ENCODE peak calls at places on chromosomes 3 and 15, in four cellular contexts. Y, N, M and A are unnamed samples.

GRCh38 chr3:110397115-110397514 is 674.5 kb upstream of the NECTIN3 start:
- DNase-seq in Y (no peak), N (no peak), M (no peak), A (no peak)

GRCh38 chr15:55546718-55547117 is 38.7 kb upstream of the DNAAF4 start:
- DNase-seq in Y (no peak), N (no peak), M (no peak), A (no peak)

GRCh38 chr15:83604549-83604948 is 49.4 kb upstream of the ADAMTSL3 start:
- DNase-seq in Y (no peak), N (no peak), M (no peak), A (no peak)

GRCh38 chr15:95254263-95254662 is 1022.9 kb downstream of the MCTP2 start:
- DNase-seq in Y (no peak), N (no peak), M (no peak), A (no peak)

GRCh38 chr3:6416049-6416661 is 444.8 kb upstream of the GRM7 start:
- DNase-seq in Y (no peak), N (no peak), M (no peak), A (no peak)

GRCh38 chr3:133921592-133921991 is 25.9 kb upstream of the RAB6B start:
- DNase-seq in Y (no peak), N (no peak), M (no peak), A (no peak)

GRCh38 chr3:9951962-9952805 is at the start of gene PRRT3:
- DNase-seq in Y (peak), N (no peak), M (peak), A (no peak)

GRCh38 chr15:23483821-23484299 is 36.8 kb upstream of the GOLGA6L2 start:
- DNase-seq in Y (no peak), N (no peak), M (no peak), A (no peak)

GRCh38 chr15:40338041-40338657 is 2.6 kb downstream of the CCDC9B start:
- DNase-seq in Y (peak), N (no peak), M (peak), A (no peak)

GRCh38 chr3:196175116-196175625 is 36.0 kb downstream of the ZDHHC19 start:
- DNase-seq in Y (peak), N (no peak), M (no peak), A (no peak)

GRCh38 chr3:145170101-145170500 is 990.9 kb downstream of the PLOD2 start:
- DNase-seq in Y (no peak), N (no peak), M (no peak), A (no peak)

GRCh38 chr3:177478170-177478859 is 281.0 kb upstream of the TBL1XR1 start:
- DNase-seq in Y (no peak), N (no peak), M (peak), A (no peak)

GRCh38 chr3:30516238-30516637 is 90.2 kb upstream of the TGFBR2 start:
- DNase-seq in Y (no peak), N (no peak), M (no peak), A (no peak)

GRCh38 chr3:459376-459710 is 262.8 kb downstream of the CHL1 start:
- DNase-seq in Y (no peak), N (no peak), M (no peak), A (no peak)

GRCh38 chr3:122660575-122660974 is 20.1 kb upstream of the PARP14 start:
- DNase-seq in Y (no peak), N (no peak), M (no peak), A (no peak)

GRCh38 chr15:100759116-100759515 is 120.5 kb upstream of the ALDH1A3 start:
- DNase-seq in Y (no peak), N (no peak), M (no peak), A (no peak)

GRCh38 chr3:114571363-114571762 is 277.5 kb downstream of the TIGIT start:
- DNase-seq in Y (no peak), N (no peak), M (no peak), A (no peak)

GRCh38 chr15:56736308-56736707 is 3.0 kb upstream of the ZNF280D start:
- DNase-seq in Y (no peak), N (no peak), M (no peak), A (no peak)

GRCh38 chr15:39881790-39882189 is 38.3 kb downstream of the GPR176 start:
- DNase-seq in Y (no peak), N (no peak), M (no peak), A (no peak)

GRCh38 chr3:100169186-100169585 is 54.9 kb upstream of the FILIP1L start:
- DNase-seq in Y (no peak), N (no peak), M (no peak), A (no peak)

GRCh38 chr3:48928679-48929078 is 10.0 kb downstream of the ARIH2 start:
- DNase-seq in Y (no peak), N (no peak), M (no peak), A (no peak)

GRCh38 chr3:131551761-131552160 is 49.0 kb upstream of the MRPL3 start:
- DNase-seq in Y (no peak), N (no peak), M (no peak), A (no peak)

GRCh38 chr3:48993834-48994233 is 3.8 kb downstream of the P4HTM start:
- DNase-seq in Y (peak), N (no peak), M (no peak), A (no peak)

GRCh38 chr3:101091489-101091888 is 98.3 kb upstream of the ABI3BP start:
- DNase-seq in Y (no peak), N (no peak), M (no peak), A (no peak)

GRCh38 chr3:121781611-121782010 is 32.1 kb upstream of the GOLGB1 start:
- DNase-seq in Y (no peak), N (no peak), M (no peak), A (no peak)

GRCh38 chr3:36124118-36124796 is 256.0 kb upstream of the STAC start:
- DNase-seq in Y (no peak), N (no peak), M (no peak), A (no peak)

DNA sequence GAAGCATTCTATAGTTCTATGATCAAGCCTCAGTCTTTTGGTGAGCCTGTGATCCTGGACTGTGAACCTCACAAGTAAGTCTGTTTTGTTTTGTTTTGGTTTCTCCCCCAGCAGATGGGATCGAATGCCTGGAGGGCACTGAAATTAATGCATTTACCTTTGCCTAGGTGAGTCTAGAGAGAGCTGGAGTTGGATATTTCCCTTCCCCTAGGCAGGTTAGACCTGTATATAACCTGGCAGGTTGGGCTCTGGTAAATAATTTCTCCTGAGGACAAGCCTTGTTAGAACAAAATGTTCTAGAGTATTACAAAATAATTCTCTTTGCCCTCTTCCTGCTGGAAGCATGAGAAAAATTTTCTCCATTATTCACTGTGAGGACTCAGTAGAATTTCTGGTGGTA is 211.9 kb downstream of the TPRG1 start:
- DNase-seq in Y (no peak), N (no peak), M (no peak), A (no peak)
- TF ChIP-seq POLR2AphosphoS5 in Y (no peak), N (no peak), M (no peak), A (peak)

GRCh38 chr3:27986204-27986879 is 255.1 kb upstream of the CMC1 start:
- DNase-seq in Y (no peak), N (no peak), M (no peak), A (no peak)

GRCh38 chr3:27985369-27986035 is 255.9 kb upstream of the CMC1 start:
- DNase-seq in Y (no peak), N (no peak), M (no peak), A (no peak)

GRCh38 chr3:27993061-27993460 is 248.4 kb upstream of the CMC1 start:
- DNase-seq in Y (no peak), N (no peak), M (no peak), A (no peak)

GRCh38 chr3:27990837-27991236 is 250.6 kb upstream of the CMC1 start:
- DNase-seq in Y (no peak), N (no peak), M (no peak), A (no peak)

DNA sequence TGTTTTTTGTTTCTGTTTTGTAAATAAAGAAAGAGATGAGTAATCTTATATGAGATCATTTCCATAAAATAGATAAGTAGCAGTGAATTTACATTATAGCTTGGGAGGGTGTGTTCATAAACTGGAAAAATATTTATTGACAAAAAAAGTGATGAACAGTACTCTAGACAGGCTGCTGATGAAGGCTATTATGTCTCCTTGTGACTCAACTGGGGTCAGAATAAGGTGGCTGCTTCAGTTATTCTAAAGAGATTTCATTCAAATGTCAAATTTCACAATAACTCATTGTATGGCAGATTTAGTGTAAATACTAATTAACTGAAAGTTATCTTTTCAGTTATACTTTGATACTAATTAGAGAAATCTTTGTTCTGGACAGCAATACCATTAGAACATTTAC is 251.1 kb upstream of the CMC1 start:
- DNase-seq in Y (no peak), N (no peak), M (no peak), A (no peak)
- TF ChIP-seq POLR2A in Y (no peak), N (no peak), M (no peak), A (no peak)

GRCh38 chr15:51869074-51869425 is 39.6 kb downstream of the TMOD3 start:
- DNase-seq in Y (no peak), N (no peak), M (no peak), A (no peak)
- TF ChIP-seq POLR2AphosphoS5 in Y (no peak), N (no peak), M (no peak), A (no peak)

DNA sequence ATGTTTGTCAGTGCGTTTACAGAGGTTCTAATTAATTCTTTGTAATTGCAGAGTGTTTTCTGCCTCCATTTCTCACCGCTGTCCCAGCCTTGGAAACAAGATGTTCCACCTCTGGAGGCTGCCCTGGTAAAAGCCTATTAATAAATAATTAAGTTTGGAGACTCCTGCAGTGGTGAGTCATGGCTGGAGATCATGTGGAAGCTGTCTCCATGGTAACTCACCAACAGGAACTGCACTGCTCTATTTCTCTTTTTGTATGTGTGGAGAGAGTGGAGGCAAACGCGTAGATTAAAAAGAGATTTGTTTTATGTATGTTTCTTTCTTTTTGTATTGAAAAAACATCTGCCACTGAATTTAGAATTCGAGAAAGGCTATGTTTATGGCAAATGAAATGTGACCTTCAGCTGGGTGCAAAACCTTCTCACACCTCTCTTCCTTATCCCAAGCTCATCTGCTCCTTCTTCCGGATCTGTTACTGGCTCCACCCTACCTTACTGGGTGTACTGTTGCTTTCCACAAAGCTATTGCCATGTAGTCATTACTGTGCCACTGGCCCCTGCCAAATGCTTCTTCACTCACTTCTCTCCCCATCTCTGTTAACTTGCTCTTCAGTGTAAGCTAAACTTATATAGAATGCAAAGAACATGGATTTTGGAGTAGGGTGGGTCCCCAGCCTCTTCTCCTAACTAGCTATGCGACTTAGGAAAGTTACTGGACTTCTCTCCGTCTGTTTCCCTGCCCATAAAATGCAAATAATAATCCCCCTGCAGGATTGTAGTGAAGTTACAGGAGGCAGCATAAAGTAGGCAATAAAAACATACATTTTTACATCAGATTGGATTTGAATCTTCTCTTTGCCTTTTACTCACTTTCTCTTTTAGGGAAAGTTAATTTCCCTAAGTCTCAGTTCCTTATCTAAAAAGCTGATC is 778.5 kb downstream of the NTRK3 start:
- DNase-seq in Y (no peak), N (no peak), M (no peak), A (no peak)
- TF ChIP-seq POLR2A in Y (no peak), N (no peak), M (no peak), A (no peak)

GRCh38 chr3:69119681-69120080 is 2.7 kb downstream of the LMOD3 start:
- DNase-seq in Y (no peak), N (no peak), M (no peak), A (no peak)

GRCh38 chr3:69120879-69121464 is 1.4 kb downstream of the LMOD3 start:
- DNase-seq in Y (no peak), N (peak), M (peak), A (no peak)

GRCh38 chr3:69121513-69121912 is 882 bp downstream of the LMOD3 start:
- DNase-seq in Y (no peak), N (no peak), M (no peak), A (no peak)

GRCh38 chr3:69122398-69122797 is at the start of gene LMOD3:
- DNase-seq in Y (no peak), N (no peak), M (no peak), A (no peak)

GRCh38 chr3:69121950-69122349 is 445 bp downstream of the LMOD3 start:
- DNase-seq in Y (no peak), N (no peak), M (no peak), A (no peak)
- TF ChIP-seq POLR2AphosphoS5 in Y (no peak), N (no peak), M (no peak), A (no peak)